ENCODE peak calls at places on chromosomes 12 and 14, in five cellular contexts. One of them, this sample, is unnamed.

GRCh38 chr14:60878536-60878935 is 102.3 kb downstream of the TRMT5 start:
- DNase-seq in mammary epithelial cell: peak
- DNase-seq in neural crest cell: no peak
- DNase-seq in suprapubic skin: no peak
- DNase-seq in pancreas: no peak
- DNase-seq in this sample: no peak

GRCh38 chr12:53234236-53234635 is 2.2 kb upstream of the RARG start:
- DNase-seq in mammary epithelial cell: no peak
- DNase-seq in neural crest cell: peak
- DNase-seq in suprapubic skin: no peak
- DNase-seq in pancreas: no peak
- DNase-seq in this sample: peak

GRCh38 chr14:62528296-62528695 is 517.0 kb downstream of the KCNH5 start:
- DNase-seq in mammary epithelial cell: peak
- DNase-seq in neural crest cell: no peak
- DNase-seq in suprapubic skin: no peak
- DNase-seq in pancreas: no peak
- DNase-seq in this sample: no peak

GRCh38 chr14:67815573-67816235 is 686 bp downstream of the ZFYVE26 start:
- DNase-seq in mammary epithelial cell: peak
- DNase-seq in neural crest cell: no peak
- DNase-seq in suprapubic skin: no peak
- DNase-seq in pancreas: no peak
- DNase-seq in this sample: no peak

GRCh38 chr12:2958432-2959193 is 584 bp upstream of the TEAD4 start:
- DNase-seq in mammary epithelial cell: peak
- DNase-seq in neural crest cell: peak
- DNase-seq in suprapubic skin: no peak
- DNase-seq in pancreas: peak
- DNase-seq in this sample: peak

GRCh38 chr14:92847220-92848148 is 53.4 kb downstream of the GOLGA5 start:
- DNase-seq in mammary epithelial cell: no peak
- DNase-seq in neural crest cell: no peak
- DNase-seq in suprapubic skin: no peak
- DNase-seq in pancreas: no peak
- DNase-seq in this sample: no peak

GRCh38 chr14:99857551-99857950 is 64.3 kb downstream of the EML1 start:
- DNase-seq in mammary epithelial cell: no peak
- DNase-seq in neural crest cell: no peak
- DNase-seq in suprapubic skin: no peak
- DNase-seq in pancreas: no peak
- DNase-seq in this sample: no peak

GRCh38 chr14:54838931-54839512 is 63.6 kb downstream of the GCH1 start:
- DNase-seq in mammary epithelial cell: no peak
- DNase-seq in neural crest cell: no peak
- DNase-seq in suprapubic skin: no peak
- DNase-seq in pancreas: no peak
- DNase-seq in this sample: no peak

GRCh38 chr14:105849933-105850626 is 323.7 kb downstream of the TMEM121 start:
- DNase-seq in mammary epithelial cell: no peak
- DNase-seq in neural crest cell: no peak
- DNase-seq in suprapubic skin: no peak
- DNase-seq in pancreas: no peak
- DNase-seq in this sample: no peak

GRCh38 chr14:22520235-22520634 is 68.8 kb downstream of the DAD1 start:
- DNase-seq in mammary epithelial cell: peak
- DNase-seq in neural crest cell: no peak
- DNase-seq in suprapubic skin: no peak
- DNase-seq in pancreas: no peak
- DNase-seq in this sample: no peak

GRCh38 chr14:57871487-57872080 is 5.7 kb upstream of the SLC35F4 start:
- DNase-seq in mammary epithelial cell: peak
- DNase-seq in neural crest cell: peak
- DNase-seq in suprapubic skin: no peak
- DNase-seq in pancreas: no peak
- DNase-seq in this sample: no peak

GRCh38 chr14:67766035-67766680 is 50.2 kb downstream of the ZFYVE26 start:
- DNase-seq in mammary epithelial cell: no peak
- DNase-seq in neural crest cell: no peak
- DNase-seq in suprapubic skin: no peak
- DNase-seq in pancreas: no peak
- DNase-seq in this sample: no peak

GRCh38 chr12:25769076-25769945 is 189.2 kb upstream of the RASSF8 start:
- DNase-seq in mammary epithelial cell: peak
- DNase-seq in neural crest cell: no peak
- DNase-seq in suprapubic skin: no peak
- DNase-seq in pancreas: no peak
- DNase-seq in this sample: no peak

GRCh38 chr12:96294831-96295230 is 100.7 kb downstream of the ELK3 start:
- DNase-seq in mammary epithelial cell: peak
- DNase-seq in neural crest cell: no peak
- DNase-seq in suprapubic skin: no peak
- DNase-seq in pancreas: no peak
- DNase-seq in this sample: no peak

GRCh38 chr12:10395390-10395998 is 5.7 kb upstream of the KLRK1 start:
- DNase-seq in mammary epithelial cell: peak
- DNase-seq in neural crest cell: no peak
- DNase-seq in suprapubic skin: no peak
- DNase-seq in pancreas: no peak
- DNase-seq in this sample: no peak

GRCh38 chr12:120103044-120103338 is 13.6 kb downstream of the RAB35 start:
- DNase-seq in mammary epithelial cell: no peak
- DNase-seq in neural crest cell: no peak
- DNase-seq in suprapubic skin: no peak
- DNase-seq in pancreas: no peak
- DNase-seq in this sample: peak

GRCh38 chr12:3119192-3119744 is 42.1 kb downstream of the TSPAN9 start:
- DNase-seq in mammary epithelial cell: peak
- DNase-seq in neural crest cell: no peak
- DNase-seq in suprapubic skin: no peak
- DNase-seq in pancreas: no peak
- DNase-seq in this sample: no peak

GRCh38 chr14:50978888-50979287 is 34.6 kb upstream of the PYGL start:
- DNase-seq in mammary epithelial cell: no peak
- DNase-seq in neural crest cell: no peak
- DNase-seq in suprapubic skin: no peak
- DNase-seq in pancreas: no peak
- DNase-seq in this sample: no peak

GRCh38 chr14:55730602-55731001 is 150.6 kb downstream of the KTN1 start:
- DNase-seq in mammary epithelial cell: no peak
- DNase-seq in neural crest cell: no peak
- DNase-seq in suprapubic skin: no peak
- DNase-seq in pancreas: no peak
- DNase-seq in this sample: no peak

GRCh38 chr14:101620821-101621785 is 59.8 kb downstream of the DIO3 start:
- DNase-seq in mammary epithelial cell: no peak
- DNase-seq in neural crest cell: no peak
- DNase-seq in suprapubic skin: no peak
- DNase-seq in pancreas: peak
- DNase-seq in this sample: no peak

GRCh38 chr12:22396253-22396652 is 61.7 kb upstream of the ST8SIA1 start:
- DNase-seq in mammary epithelial cell: peak
- DNase-seq in neural crest cell: no peak
- DNase-seq in suprapubic skin: no peak
- DNase-seq in pancreas: no peak
- DNase-seq in this sample: no peak

GRCh38 chr14:23360496-23360895 is 4.5 kb downstream of the EFS start:
- DNase-seq in mammary epithelial cell: no peak
- DNase-seq in neural crest cell: no peak
- DNase-seq in suprapubic skin: peak
- DNase-seq in pancreas: no peak
- DNase-seq in this sample: no peak

GRCh38 chr12:12684375-12685106 is 11.4 kb downstream of the GPR19 start:
- DNase-seq in mammary epithelial cell: peak
- DNase-seq in neural crest cell: peak
- DNase-seq in suprapubic skin: no peak
- DNase-seq in pancreas: no peak
- DNase-seq in this sample: peak

GRCh38 chr12:118189761-118190181 is 53.8 kb downstream of the PEBP1 start:
- DNase-seq in mammary epithelial cell: peak
- DNase-seq in neural crest cell: peak
- DNase-seq in suprapubic skin: no peak
- DNase-seq in pancreas: peak
- DNase-seq in this sample: no peak

GRCh38 chr12:57272337-57273151 is 21.6 kb upstream of the STAC3 start:
- DNase-seq in mammary epithelial cell: no peak
- DNase-seq in neural crest cell: no peak
- DNase-seq in suprapubic skin: no peak
- DNase-seq in pancreas: no peak
- DNase-seq in this sample: no peak

GRCh38 chr12:31510034-31510433 is 80.9 kb downstream of the DENND5B start:
- DNase-seq in mammary epithelial cell: no peak
- DNase-seq in neural crest cell: no peak
- DNase-seq in suprapubic skin: no peak
- DNase-seq in pancreas: no peak
- DNase-seq in this sample: no peak

GRCh38 chr14:59251811-59252771 is 63.6 kb downstream of the DAAM1 start:
- DNase-seq in mammary epithelial cell: no peak
- DNase-seq in neural crest cell: no peak
- DNase-seq in suprapubic skin: no peak
- DNase-seq in pancreas: no peak
- DNase-seq in this sample: no peak

GRCh38 chr12:6090786-6091185 is 33.7 kb downstream of the VWF start:
- DNase-seq in mammary epithelial cell: no peak
- DNase-seq in neural crest cell: no peak
- DNase-seq in suprapubic skin: peak
- DNase-seq in pancreas: no peak
- DNase-seq in this sample: peak

DNA sequence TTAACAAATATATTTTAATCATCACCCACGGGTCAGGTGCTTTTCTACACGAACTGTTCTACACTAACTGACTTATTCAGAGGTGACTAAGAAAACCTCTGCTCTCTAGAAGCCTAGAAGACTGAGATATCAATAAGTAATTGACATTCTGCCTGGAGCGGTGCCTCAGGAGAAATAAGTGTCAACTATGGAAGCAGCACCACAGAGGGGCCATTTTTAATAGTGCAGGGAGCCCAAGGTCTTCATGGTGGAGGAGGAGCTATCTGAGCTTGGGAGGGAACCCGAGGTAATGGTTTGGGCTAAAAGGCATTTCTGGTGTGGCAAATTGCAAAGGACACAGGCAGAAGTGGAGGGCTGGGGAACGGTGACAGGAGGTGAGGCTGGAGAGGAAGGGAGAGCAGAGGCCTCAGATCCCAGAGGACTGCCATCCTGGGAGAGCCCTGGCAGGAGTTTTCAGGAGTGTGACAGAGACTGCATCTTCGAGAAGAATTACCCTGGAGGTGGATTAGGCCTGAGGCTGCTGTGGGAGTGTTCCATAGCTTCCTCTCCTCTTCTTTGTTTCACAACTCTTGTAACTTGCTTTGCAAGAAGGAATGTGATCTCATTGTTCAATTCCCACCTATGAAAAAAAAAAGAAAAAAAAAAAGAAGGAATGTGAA is 123.1 kb downstream of the NPAS3 start:
- DNase-seq in mammary epithelial cell: no peak
- DNase-seq in neural crest cell: no peak
- DNase-seq in suprapubic skin: no peak
- DNase-seq in pancreas: no peak
- DNase-seq in this sample: no peak
- TF ChIP-seq CTCF in mammary epithelial cell: no peak
- TF ChIP-seq CTCF in neural crest cell: no peak
- TF ChIP-seq CTCF in suprapubic skin: no peak
- TF ChIP-seq CTCF in pancreas: no peak
- TF ChIP-seq CTCF in this sample: no peak

GRCh38 chr12:109612975-109613502 is 39.4 kb downstream of the MVK start:
- DNase-seq in mammary epithelial cell: peak
- DNase-seq in neural crest cell: no peak
- DNase-seq in suprapubic skin: no peak
- DNase-seq in pancreas: no peak
- DNase-seq in this sample: no peak
- TF ChIP-seq CTCF in mammary epithelial cell: peak
- TF ChIP-seq CTCF in neural crest cell: peak
- TF ChIP-seq CTCF in suprapubic skin: no peak
- TF ChIP-seq CTCF in pancreas: no peak
- TF ChIP-seq CTCF in this sample: no peak

DNA sequence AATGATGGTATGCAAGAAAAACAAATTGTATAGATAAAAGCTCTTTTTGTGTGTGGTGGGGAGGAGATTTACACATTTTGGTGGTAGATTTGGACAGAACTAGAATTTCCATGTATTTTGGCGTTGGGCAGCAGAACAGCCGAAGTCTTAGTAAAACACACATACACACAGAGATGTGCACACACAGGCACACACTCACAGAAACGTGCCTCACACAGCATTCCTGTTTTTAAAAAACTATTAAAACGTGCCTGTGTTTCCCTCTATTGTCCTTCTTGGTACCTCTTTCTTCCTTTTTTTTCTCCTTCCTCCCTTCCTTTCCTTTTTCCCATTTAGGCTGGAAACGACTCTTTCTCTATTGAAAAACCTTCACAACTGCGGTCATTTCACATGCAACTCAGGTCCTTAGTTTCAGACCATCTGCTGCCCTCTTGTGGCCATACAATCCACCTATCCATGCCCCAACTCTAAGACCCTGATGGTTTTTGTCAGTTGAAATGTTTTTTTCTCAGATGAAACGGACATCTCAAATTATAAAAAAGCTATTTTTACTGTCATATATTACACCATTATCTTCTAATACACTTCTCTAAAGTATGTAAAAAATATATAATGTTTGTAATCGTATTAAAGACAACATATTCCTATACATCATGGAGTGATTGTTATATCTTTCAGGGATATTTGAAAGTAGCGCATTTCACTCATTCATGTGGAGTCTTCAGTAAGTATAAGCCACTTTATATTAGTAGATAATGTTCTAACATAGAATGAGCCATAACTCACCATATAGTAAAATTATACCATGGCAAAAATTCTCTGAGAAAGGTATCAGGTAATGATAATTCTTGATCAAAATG is 386.7 kb upstream of the NOVA1 start:
- DNase-seq in mammary epithelial cell: peak
- DNase-seq in neural crest cell: peak
- DNase-seq in suprapubic skin: no peak
- DNase-seq in pancreas: peak
- DNase-seq in this sample: no peak
- TF ChIP-seq CTCF in mammary epithelial cell: peak
- TF ChIP-seq CTCF in neural crest cell: peak
- TF ChIP-seq CTCF in suprapubic skin: peak
- TF ChIP-seq CTCF in pancreas: peak
- TF ChIP-seq CTCF in this sample: peak

GRCh38 chr12:113118142-113118541 is 17.4 kb downstream of the RASAL1 start:
- DNase-seq in mammary epithelial cell: no peak
- DNase-seq in neural crest cell: no peak
- DNase-seq in suprapubic skin: no peak
- DNase-seq in pancreas: no peak
- DNase-seq in this sample: no peak

GRCh38 chr12:113116875-113117274 is 18.7 kb downstream of the RASAL1 start:
- DNase-seq in mammary epithelial cell: no peak
- DNase-seq in neural crest cell: no peak
- DNase-seq in suprapubic skin: no peak
- DNase-seq in pancreas: no peak
- DNase-seq in this sample: no peak

GRCh38 chr12:113115455-113116126 is 20.0 kb downstream of the RASAL1 start:
- DNase-seq in mammary epithelial cell: no peak
- DNase-seq in neural crest cell: no peak
- DNase-seq in suprapubic skin: no peak
- DNase-seq in pancreas: no peak
- DNase-seq in this sample: no peak

GRCh38 chr12:113119980-113120669 is 15.4 kb downstream of the RASAL1 start:
- DNase-seq in mammary epithelial cell: no peak
- DNase-seq in neural crest cell: peak
- DNase-seq in suprapubic skin: no peak
- DNase-seq in pancreas: no peak
- DNase-seq in this sample: no peak

GRCh38 chr12:113120670-113121370 is 14.7 kb downstream of the RASAL1 start:
- DNase-seq in mammary epithelial cell: no peak
- DNase-seq in neural crest cell: no peak
- DNase-seq in suprapubic skin: no peak
- DNase-seq in pancreas: no peak
- DNase-seq in this sample: no peak
- TF ChIP-seq CTCF in mammary epithelial cell: no peak
- TF ChIP-seq CTCF in neural crest cell: no peak
- TF ChIP-seq CTCF in suprapubic skin: no peak
- TF ChIP-seq CTCF in pancreas: no peak
- TF ChIP-seq CTCF in this sample: no peak